ENCODE peak calls at places on chromosomes 6 and 20, in five cellular contexts. M is fibroblast of lung, H is transverse colon, S is MM.1S, W is NT2/D1. T is an unnamed sample. For H3K4me1, the result is how much of the 10 kb centered on the place peaks cover.

GRCh38 chr6:15574497-15574896 is 88.3 kb downstream of the DTNBP1 start:
- DNase-seq in M (no peak), H (no peak), S (no peak), W (no peak), T (no peak)

GRCh38 chr20:4956200-4956810 is 45.0 kb downstream of the SLC23A2 start:
- DNase-seq in H (no peak), S (peak), W (peak), M (peak), T (peak)

GRCh38 chr6:170082531-170083187 is 208.2 kb downstream of the DLL1 start:
- DNase-seq in S (no peak), M (no peak), H (peak), W (no peak), T (no peak)

GRCh38 chr6:38822963-38823362 is 107.9 kb downstream of the DNAH8 start:
- DNase-seq in W (no peak), M (no peak), S (no peak), H (no peak), T (no peak)

GRCh38 chr6:111846511-111847409 is 26.5 kb downstream of the FYN start:
- DNase-seq in M (no peak), S (no peak), W (no peak), H (no peak), T (no peak)

GRCh38 chr6:138690975-138691594 is 82.5 kb upstream of the CCDC28A start:
- DNase-seq in S (no peak), W (no peak), M (no peak), H (no peak), T (no peak)

GRCh38 chr6:63530984-63531383 is 41.3 kb upstream of the LOC128125822 start:
- DNase-seq in H (no peak), W (no peak), M (no peak), S (no peak), T (no peak)

GRCh38 chr6:111462770-111463391 is 20.1 kb downstream of the REV3L start:
- DNase-seq in S (no peak), H (no peak), W (no peak), M (peak), T (peak)

GRCh38 chr6:33320315-33321181 is 3.0 kb upstream of the ZBTB22 start:
- DNase-seq in W (no peak), H (peak), M (peak), S (no peak), T (no peak)

GRCh38 chr6:152004036-152004566 is 196.6 kb downstream of the ESR1 start:
- DNase-seq in W (no peak), M (no peak), H (no peak), S (peak), T (no peak)

GRCh38 chr6:85113934-85114582 is 335.8 kb upstream of the NT5E start:
- DNase-seq in W (no peak), M (no peak), H (no peak), S (no peak), T (no peak)

GRCh38 chr20:63155266-63156165 is 60.4 kb downstream of the YTHDF1 start:
- DNase-seq in M (no peak), S (no peak), H (no peak), W (no peak), T (no peak)

GRCh38 chr6:113182370-113183141 is 674.6 kb upstream of the MARCKS start:
- DNase-seq in W (no peak), H (no peak), M (peak), S (no peak), T (peak)

GRCh38 chr6:74597266-74597665 is 608.6 kb downstream of the COL12A1 start:
- DNase-seq in S (no peak), H (no peak), W (no peak), M (peak), T (no peak)

GRCh38 chr20:32017711-32018251 is 7.5 kb downstream of the CCM2L start:
- DNase-seq in S (peak), M (no peak), W (no peak), H (peak), T (no peak)

DNA sequence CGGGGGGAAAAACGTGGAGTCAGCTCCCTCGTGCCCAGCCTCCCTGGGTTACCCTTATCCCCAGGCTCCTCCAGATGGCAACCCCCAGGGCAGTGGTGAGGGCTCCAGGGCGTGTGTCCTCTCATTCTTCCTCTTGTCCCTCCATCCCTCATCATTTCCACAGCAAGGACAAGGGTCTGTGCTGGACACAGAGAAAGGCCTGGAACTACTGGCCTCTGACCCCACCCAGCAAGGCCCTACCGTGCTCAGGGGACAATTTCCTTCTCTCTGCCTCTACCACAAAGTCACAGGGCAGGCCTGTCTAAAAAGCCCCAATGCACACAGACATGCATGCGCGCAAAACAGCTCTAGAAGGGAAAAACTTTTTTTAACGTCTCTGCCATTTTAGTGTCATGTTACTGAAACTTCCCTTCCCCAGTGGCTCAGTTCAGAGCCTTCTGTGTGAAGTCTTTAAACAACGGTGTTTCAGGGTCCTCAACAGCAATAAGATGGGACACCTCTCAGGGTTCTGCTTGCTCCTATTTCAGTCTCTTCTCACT is 1.1 kb upstream of the SLC35B2 start:
- DNase-seq in S (no peak), W (no peak), M (no peak), H (no peak), T (no peak)
- H3K4me1 ChIP-seq in S (under half), W (under half), M (under half), H (under half), T (under half)

GRCh38 chr6:40552926-40553325 is 34.2 kb downstream of the LRFN2 start:
- DNase-seq in M (no peak), S (no peak), H (no peak), W (no peak), T (no peak)

GRCh38 chr6:40556881-40557280 is 30.3 kb downstream of the LRFN2 start:
- DNase-seq in M (no peak), W (no peak), H (no peak), S (no peak), T (no peak)

GRCh38 chr6:40558102-40558501 is 29.1 kb downstream of the LRFN2 start:
- DNase-seq in S (no peak), M (no peak), W (no peak), H (no peak), T (no peak)

GRCh38 chr6:40555092-40555491 is 32.1 kb downstream of the LRFN2 start:
- DNase-seq in H (no peak), S (no peak), M (no peak), W (no peak), T (no peak)

GRCh38 chr6:40556023-40556422 is 31.1 kb downstream of the LRFN2 start:
- DNase-seq in H (no peak), M (no peak), W (no peak), S (no peak), T (no peak)
- H3K4me1 ChIP-seq in H (under half), M (under half), W (under half), S (under half), T (under half)

DNA sequence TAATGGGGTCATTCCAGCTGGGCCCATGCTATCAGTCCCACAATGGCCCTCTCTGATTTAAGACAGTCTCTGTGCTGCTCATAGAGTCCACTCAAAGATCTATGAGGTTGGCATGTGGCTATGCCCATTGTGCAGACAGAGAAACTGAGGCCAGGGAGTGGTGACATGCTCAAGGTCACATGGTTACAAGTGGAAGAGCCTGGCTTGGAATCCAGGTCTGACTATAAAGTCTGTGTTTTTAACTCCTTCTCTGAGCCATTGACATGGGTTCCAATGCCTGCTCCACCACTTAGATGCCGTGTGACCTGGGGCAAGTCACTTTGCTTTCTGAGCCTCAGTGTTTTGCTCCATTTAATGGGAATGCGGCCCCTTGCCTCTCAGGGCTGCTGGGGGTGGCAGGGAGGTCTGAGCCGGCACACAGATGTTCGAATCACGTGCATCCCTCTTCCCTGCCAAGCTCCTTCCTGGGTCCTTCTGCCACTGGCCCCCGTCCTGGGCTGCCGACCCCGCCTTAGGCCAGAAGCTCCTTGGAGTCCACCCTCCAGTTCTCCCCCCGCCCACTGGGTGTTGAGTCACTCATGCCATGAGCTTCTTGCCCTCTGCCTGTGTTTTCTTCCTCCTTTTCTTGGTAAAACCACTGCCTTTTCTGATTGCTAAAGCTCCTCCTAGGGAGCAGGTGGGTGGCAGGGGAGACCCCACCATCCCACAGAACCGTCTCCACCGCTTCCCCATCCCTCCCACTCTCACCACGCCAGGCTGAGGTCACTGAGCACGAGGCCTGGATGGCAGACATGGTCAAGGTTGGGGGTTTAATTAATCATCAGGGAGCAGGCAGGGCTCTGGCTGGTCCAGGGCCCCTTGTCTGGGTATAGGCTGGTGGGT is 35.7 kb downstream of the CEBPB start:
- DNase-seq in H (peak), W (no peak), S (no peak), M (peak), T (no peak)
- H3K4me1 ChIP-seq in H (under half), W (under half), S (under half), M (under half), T (under half)

GRCh38 chr20:50057409-50058053 is 55.4 kb downstream of the UBE2V1 start:
- DNase-seq in H (no peak), S (no peak), M (no peak), W (no peak), T (no peak)

GRCh38 chr20:50054626-50055511 is 58.1 kb downstream of the UBE2V1 start:
- DNase-seq in M (peak), H (peak), W (no peak), S (no peak), T (no peak)

GRCh38 chr20:50056951-50057403 is 56.0 kb downstream of the UBE2V1 start:
- DNase-seq in M (no peak), W (no peak), S (peak), H (no peak), T (no peak)

GRCh38 chr20:50055524-50056083 is 57.3 kb downstream of the UBE2V1 start:
- DNase-seq in S (no peak), W (no peak), M (no peak), H (no peak), T (no peak)

DNA sequence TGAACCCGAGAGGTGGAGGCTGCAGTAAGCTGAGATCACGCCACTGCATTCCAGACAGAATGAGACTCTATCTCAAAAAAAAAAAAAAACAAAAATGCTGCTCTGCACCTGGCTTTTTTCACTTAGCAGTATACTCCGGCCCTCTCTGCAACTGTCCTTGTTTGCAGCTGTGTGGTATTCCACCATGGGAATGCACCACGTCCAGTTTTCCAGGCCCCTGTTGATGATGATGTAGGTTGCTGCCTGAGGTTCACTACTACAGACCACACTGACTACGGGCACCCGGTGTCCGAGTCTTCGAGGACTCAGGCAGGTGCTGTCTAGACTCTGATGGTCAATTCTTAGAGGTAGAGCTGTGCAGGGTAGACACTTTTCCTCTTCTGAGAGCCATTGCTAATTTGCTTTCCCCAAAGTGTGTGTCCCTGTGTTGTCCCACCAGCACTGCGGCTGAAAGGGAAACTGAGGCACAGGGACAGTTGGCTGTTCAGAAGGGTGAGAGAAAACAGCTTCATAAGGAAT is 56.5 kb downstream of the UBE2V1 start:
- DNase-seq in H (no peak), S (no peak), M (no peak), W (no peak), T (no peak)
- H3K4me1 ChIP-seq in H (under half), S (under half), M (under half), W (under half), T (under half)

GRCh38 chr6:41702089-41702745 is 33.2 kb downstream of the TFEB start:
- DNase-seq in S (no peak), M (no peak), H (no peak), W (no peak), T (no peak)

GRCh38 chr6:41705329-41705995 is 29.9 kb downstream of the TFEB start:
- DNase-seq in S (no peak), H (no peak), M (no peak), W (no peak), T (no peak)

GRCh38 chr6:41704656-41705328 is 30.6 kb downstream of the TFEB start:
- DNase-seq in W (no peak), M (no peak), H (peak), S (no peak), T (no peak)

GRCh38 chr6:41702771-41703494 is 32.5 kb downstream of the TFEB start:
- DNase-seq in W (no peak), M (no peak), S (no peak), H (no peak), T (no peak)

GRCh38 chr6:41704028-41704427 is 31.4 kb downstream of the TFEB start:
- DNase-seq in S (no peak), H (no peak), W (no peak), M (no peak), T (no peak)
- H3K4me1 ChIP-seq in S (under half), H (under half), W (under half), M (under half), T (under half)

DNA sequence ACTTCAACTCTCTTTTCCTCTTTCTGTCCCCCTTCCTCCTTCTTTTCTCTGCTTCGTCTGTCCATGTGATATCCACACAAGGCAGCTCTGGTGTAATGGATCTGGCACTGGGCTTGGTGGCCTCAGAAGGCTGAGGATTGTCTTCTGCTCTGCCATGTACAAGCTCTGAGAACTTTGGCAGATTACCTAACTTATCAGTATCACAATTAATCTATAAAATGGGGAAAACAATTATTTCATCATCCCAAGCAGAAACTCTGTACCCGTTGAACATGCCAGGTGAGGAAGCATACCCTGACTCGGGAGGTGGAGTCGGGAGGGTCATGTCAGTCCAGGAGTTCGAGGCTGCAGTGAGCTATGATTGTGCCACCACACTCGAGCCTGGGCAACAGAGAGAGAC is 10.6 kb downstream of the RNF144B start:
- DNase-seq in S (no peak), M (no peak), H (no peak), W (no peak), T (no peak)
- H3K4me1 ChIP-seq in S (under half), M (under half), H (under half), W (under half), T (under half)

DNA sequence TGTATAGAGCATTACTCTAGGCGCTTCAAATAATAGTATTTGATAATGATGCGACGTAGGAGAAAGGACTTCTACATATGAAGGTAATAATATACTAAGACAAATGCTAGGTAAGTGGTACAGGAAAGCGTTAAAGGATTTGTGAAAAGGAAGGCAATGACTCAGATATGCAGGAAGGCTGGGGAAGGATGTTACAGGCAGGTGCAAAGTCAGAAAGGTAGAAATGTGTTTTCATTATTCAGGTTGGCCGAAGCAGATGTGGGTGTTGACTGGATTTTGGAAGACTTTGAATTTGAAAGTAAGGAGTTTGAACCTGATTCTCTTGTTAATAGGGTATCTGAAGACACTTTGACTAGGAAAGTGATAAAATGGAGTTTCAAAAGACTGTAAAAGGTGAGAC is 51.0 kb downstream of the STK4 start:
- DNase-seq in H (no peak), S (no peak), W (no peak), M (no peak), T (no peak)
- H3K4me1 ChIP-seq in H (half or more), S (under half), W (under half), M (under half), T (under half)

GRCh38 chr20:50100552-50100951 is 12.4 kb downstream of the UBE2V1 start:
- DNase-seq in S (no peak), H (no peak), M (no peak), W (no peak), T (no peak)
- H3K4me1 ChIP-seq in S (under half), H (half or more), M (under half), W (under half), T (half or more)

GRCh38 chr20:51342510-51343236 is 199.8 kb downstream of the NFATC2 start:
- DNase-seq in S (peak), M (no peak), H (peak), W (no peak), T (no peak)
- H3K4me1 ChIP-seq in S (under half), M (under half), H (under half), W (under half), T (under half)

T was measured in Panc1.